ENCODE peak calls at places on chromosomes 12 and 14, in seven cellular contexts. D is tibial nerve, L is uterus, W is breast epithelium, A is heart left ventricle, G is endothelial cell of umbilical vein, E is A549. I is an unnamed sample. For H3K9me3, the result is how much of the 10 kb centered on the place peaks cover.

GRCh38 chr12:31589896-31590729 is 823 bp downstream of the DENND5B start:
- DNase-seq in D (peak), L (peak), W (no peak), A (peak), G (peak), E (peak), I (peak)

GRCh38 chr14:68608235-68608962 is 184.5 kb downstream of the ZFP36L1 start:
- DNase-seq in D (no peak), L (peak), W (no peak), A (peak), G (no peak), E (no peak), I (no peak)

GRCh38 chr12:49763006-49763591 is 21.7 kb downstream of the TMBIM6 start:
- DNase-seq in D (peak), L (peak), W (peak), A (peak), G (peak), E (peak), I (peak)

GRCh38 chr14:64676410-64677008 is 27.7 kb upstream of the PLEKHG3 start:
- DNase-seq in D (no peak), L (no peak), W (no peak), A (no peak), G (no peak), E (no peak), I (no peak)

GRCh38 chr14:24398298-24398942 is 383 bp upstream of the NYNRIN start:
- DNase-seq in D (no peak), L (peak), W (no peak), A (peak), G (peak), E (no peak), I (no peak)

GRCh38 chr12:131056626-131057025 is 102.9 kb downstream of the ADGRD1 start:
- DNase-seq in D (peak), L (no peak), W (no peak), A (no peak), G (no peak), E (no peak), I (no peak)

GRCh38 chr14:88129306-88130056 is 124.5 kb downstream of the GPR65 start:
- DNase-seq in D (no peak), L (no peak), W (no peak), A (no peak), G (peak), E (peak), I (no peak)

GRCh38 chr14:63727231-63727735 is 582 bp downstream of the SGPP1 start:
- DNase-seq in D (peak), L (peak), W (peak), A (peak), G (peak), E (peak), I (peak)

GRCh38 chr12:12990700-12991468 is 9.2 kb downstream of the HEBP1 start:
- DNase-seq in D (no peak), L (no peak), W (no peak), A (no peak), G (no peak), E (no peak), I (peak)

GRCh38 chr14:75279153-75279738 is 618 bp downstream of the FOS start:
- DNase-seq in D (peak), L (peak), W (no peak), A (peak), G (peak), E (peak), I (peak)

GRCh38 chr12:130873106-130873795 is 1.4 kb downstream of the RAN start:
- DNase-seq in D (no peak), L (no peak), W (no peak), A (no peak), G (no peak), E (no peak), I (no peak)

GRCh38 chr14:93720981-93721483 is 67.3 kb downstream of the PRIMA1 start:
- DNase-seq in D (no peak), L (no peak), W (no peak), A (peak), G (no peak), E (no peak), I (no peak)

GRCh38 chr12:60266381-60266852 is 670.6 kb downstream of the SLC16A7 start:
- DNase-seq in D (no peak), L (no peak), W (no peak), A (no peak), G (peak), E (peak), I (no peak)

GRCh38 chr12:79415754-79416435 is 274.9 kb downstream of the PAWR start:
- DNase-seq in D (no peak), L (no peak), W (no peak), A (no peak), G (no peak), E (peak), I (peak)

GRCh38 chr14:68042002-68042401 is 222.4 kb downstream of the RAD51B start:
- DNase-seq in D (no peak), L (no peak), W (no peak), A (no peak), G (no peak), E (no peak), I (no peak)

GRCh38 chr12:52401526-52401925 is 4.6 kb downstream of the KRT82 start:
- DNase-seq in D (no peak), L (no peak), W (no peak), A (no peak), G (no peak), E (no peak), I (no peak)

GRCh38 chr12:94689002-94689645 is 38.8 kb upstream of the TMCC3 start:
- DNase-seq in D (no peak), L (no peak), W (no peak), A (no peak), G (peak), E (no peak), I (no peak)

GRCh38 chr14:90573385-90574105 is 176.7 kb downstream of the CALM1 start:
- DNase-seq in D (no peak), L (no peak), W (no peak), A (no peak), G (peak), E (no peak), I (no peak)
- H3K27ac ChIP-seq in D (no peak), L (no peak), W (no peak), A (peak), G (no peak), E (no peak), I (no peak)

GRCh38 chr14:52363969-52364368 is 49.9 kb downstream of the PTGER2 start:
- DNase-seq in D (no peak), L (peak), W (no peak), A (no peak), G (no peak), E (no peak), I (no peak)
- TF ChIP-seq POLR2A in D (no peak), L (no peak), W (no peak), A (no peak), G (no peak), E (no peak), I (no peak)

GRCh38 chr14:105913221-105913620 is 386.8 kb downstream of the TMEM121 start:
- DNase-seq in D (no peak), L (no peak), W (no peak), A (peak), G (no peak), E (no peak), I (no peak)

GRCh38 chr14:105911006-105911847 is 384.8 kb downstream of the TMEM121 start:
- DNase-seq in D (no peak), L (no peak), W (no peak), A (peak), G (no peak), E (no peak), I (no peak)

GRCh38 chr14:105912641-105913180 is 386.3 kb downstream of the TMEM121 start:
- DNase-seq in D (no peak), L (no peak), W (no peak), A (peak), G (no peak), E (no peak), I (no peak)

GRCh38 chr14:105914738-105915385 is 388.5 kb downstream of the TMEM121 start:
- DNase-seq in D (no peak), L (no peak), W (no peak), A (peak), G (no peak), E (no peak), I (no peak)

DNA sequence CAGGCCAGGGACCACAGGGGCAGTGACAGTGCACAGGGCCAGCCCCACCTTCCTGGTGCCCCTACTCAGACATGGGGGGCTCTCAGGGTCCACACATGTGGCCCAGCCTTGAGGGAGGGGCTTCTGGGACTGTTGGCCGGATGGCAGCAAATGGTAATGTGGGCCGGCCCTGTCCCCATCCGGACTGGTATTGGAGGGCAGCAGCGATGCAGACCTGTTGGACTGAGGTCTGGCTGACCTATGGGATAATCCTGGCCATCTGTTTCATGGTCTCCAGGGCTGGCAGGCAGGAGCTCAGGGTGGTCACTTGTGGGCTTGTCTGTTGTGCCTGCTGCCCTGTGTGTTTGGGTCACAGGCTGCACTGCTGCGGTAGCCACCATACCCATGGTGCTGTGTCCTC is 387.5 kb downstream of the TMEM121 start:
- DNase-seq in D (no peak), L (no peak), W (no peak), A (peak), G (no peak), E (no peak), I (no peak)
- H3K9me3 ChIP-seq in D (under half), L (under half), W (under half), A (under half), G (under half), E (under half), I (under half)

GRCh38 chr12:125129592-125130255 is 64.5 kb downstream of the AACS start:
- DNase-seq in D (no peak), L (no peak), W (no peak), A (no peak), G (no peak), E (no peak), I (no peak)

GRCh38 chr12:125132698-125133400 is 67.6 kb downstream of the AACS start:
- DNase-seq in D (no peak), L (no peak), W (no peak), A (no peak), G (no peak), E (no peak), I (no peak)

GRCh38 chr12:125134576-125134975 is 69.3 kb downstream of the AACS start:
- DNase-seq in D (no peak), L (no peak), W (no peak), A (peak), G (no peak), E (no peak), I (no peak)

GRCh38 chr12:125133616-125134015 is 68.4 kb downstream of the AACS start:
- DNase-seq in D (no peak), L (no peak), W (no peak), A (peak), G (no peak), E (no peak), I (no peak)

DNA sequence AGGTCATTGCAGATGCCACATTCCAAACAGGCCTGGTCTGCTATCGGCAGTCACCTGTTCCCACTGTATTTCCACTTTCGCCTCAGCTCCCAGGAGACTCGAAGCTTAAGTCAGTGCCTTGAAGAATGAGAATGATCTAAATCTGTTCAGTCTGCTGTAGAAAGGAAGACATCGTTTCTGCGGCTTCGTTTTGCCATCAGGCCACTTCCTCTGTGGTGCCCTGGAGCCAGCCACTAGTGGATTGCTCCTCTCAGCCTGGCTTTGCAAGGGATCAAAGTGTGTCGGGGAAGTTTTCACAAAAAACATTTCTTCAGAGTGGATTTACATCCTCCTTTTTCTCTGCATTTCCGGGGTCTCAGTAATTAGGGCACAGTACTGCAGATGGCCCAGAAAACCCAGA is 66.7 kb downstream of the AACS start:
- DNase-seq in D (no peak), L (no peak), W (no peak), A (no peak), G (no peak), E (no peak), I (no peak)
- H3K27ac ChIP-seq in D (no peak), L (no peak), W (no peak), A (no peak), G (no peak), E (no peak), I (no peak)

GRCh38 chr12:108855284-108856169 is 1.9 kb downstream of the SSH1 start:
- DNase-seq in D (no peak), L (no peak), W (no peak), A (no peak), G (no peak), E (no peak), I (no peak)

GRCh38 chr12:108853426-108853825 is 4.0 kb downstream of the SSH1 start:
- DNase-seq in D (no peak), L (no peak), W (no peak), A (no peak), G (no peak), E (no peak), I (no peak)

GRCh38 chr12:108856170-108856427 is 1.3 kb downstream of the SSH1 start:
- DNase-seq in D (no peak), L (no peak), W (no peak), A (no peak), G (no peak), E (peak), I (no peak)

GRCh38 chr12:108854055-108854452 is 3.3 kb downstream of the SSH1 start:
- DNase-seq in D (no peak), L (peak), W (no peak), A (no peak), G (no peak), E (peak), I (peak)

GRCh38 chr12:108854453-108855283 is 2.7 kb downstream of the SSH1 start:
- DNase-seq in D (no peak), L (peak), W (no peak), A (peak), G (peak), E (peak), I (peak)
- TF ChIP-seq POLR2A in D (no peak), L (no peak), W (no peak), A (peak), G (peak), E (no peak), I (no peak)

GRCh38 chr14:105324080-105324778 is 9.7 kb downstream of the PACS2 start:
- DNase-seq in D (no peak), L (no peak), W (no peak), A (no peak), G (no peak), E (no peak), I (no peak)
- H3K9me3 ChIP-seq in D (under half), L (under half), W (under half), A (under half), G (under half), E (under half), I (under half)

DNA sequence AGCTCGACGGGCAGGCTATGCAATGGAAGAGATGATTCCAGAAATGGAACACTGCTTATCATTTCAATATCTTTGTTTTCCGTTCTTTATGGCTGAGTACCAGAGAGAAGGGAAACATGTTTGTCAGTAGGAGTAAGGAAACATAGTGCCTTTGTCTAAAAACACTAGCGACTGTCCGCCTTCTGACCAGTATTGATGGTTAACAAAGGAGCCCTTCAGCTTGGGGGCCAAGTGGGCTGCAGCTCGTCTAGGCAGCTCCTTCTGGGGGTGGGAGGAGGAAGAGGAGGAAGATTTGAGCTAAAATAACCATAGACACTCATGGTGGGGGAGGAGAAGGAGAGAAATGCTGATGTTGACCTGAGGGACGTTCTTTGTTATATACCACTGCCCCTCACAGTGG is 15.0 kb downstream of the COQ5 start:
- DNase-seq in D (no peak), L (no peak), W (no peak), A (no peak), G (no peak), E (no peak), I (no peak)
- H3K27ac ChIP-seq in D (peak), L (no peak), W (no peak), A (no peak), G (no peak), E (no peak), I (no peak)

GRCh38 chr12:132559652-132560420 is 50.5 kb downstream of the LRCOL1 start:
- DNase-seq in D (no peak), L (no peak), W (no peak), A (no peak), G (peak), E (peak), I (peak)
- TF ChIP-seq POLR2A in D (no peak), L (no peak), W (no peak), A (no peak), G (peak), E (peak), I (no peak)

DNA sequence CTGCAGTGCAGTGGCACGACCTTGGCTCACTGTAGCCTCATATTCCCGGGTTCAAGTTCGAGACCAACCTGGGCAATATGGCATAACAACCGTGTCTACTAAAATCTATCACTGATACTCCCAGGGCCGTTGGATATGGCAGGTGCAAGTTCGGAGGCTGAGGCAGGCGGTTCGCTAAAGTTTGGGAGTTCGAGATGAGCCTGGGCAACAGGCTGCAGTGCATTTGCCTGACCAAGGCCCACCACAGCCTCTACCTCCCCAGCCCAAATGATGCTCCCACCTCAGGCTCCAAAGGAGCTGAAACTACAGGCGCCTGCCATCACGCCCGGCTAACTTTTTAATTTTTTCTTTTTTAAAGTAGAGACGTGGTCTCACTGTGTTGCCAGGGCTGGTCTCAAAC is 177.1 kb upstream of the ALG10B start:
- DNase-seq in D (no peak), L (no peak), W (no peak), A (no peak), G (no peak), E (no peak), I (no peak)
- H3K9me3 ChIP-seq in D (under half), L (under half), W (under half), A (under half), G (under half), E (under half), I (under half)

I was measured in body of pancreas.